ENCODE peak calls at places on chromosome 5, in ten cellular contexts. U, C, F, W, X, G, R, O, L and Y are unnamed samples. For H3K27me3, the result is how much of the 10 kb centered on the place peaks cover.

GRCh38 chr5:151063590-151063989 is 17.2 kb downstream of the TNIP1 start:
- DNase-seq in U (no peak), C (no peak), F (no peak), W (no peak), X (no peak), G (no peak), R (no peak), O (no peak), L (no peak), Y (no peak)

GRCh38 chr5:142472306-142472951 is 147.6 kb upstream of the SPRY4 start:
- DNase-seq in U (no peak), C (peak), F (no peak), W (peak), X (peak), G (peak), R (no peak), O (no peak), L (no peak), Y (no peak)

GRCh38 chr5:124395899-124396298 is 350.5 kb downstream of the ZNF608 start:
- DNase-seq in U (no peak), C (no peak), F (no peak), W (no peak), X (no peak), G (no peak), R (no peak), O (no peak), L (no peak), Y (no peak)

GRCh38 chr5:149367249-149367971 is 9.6 kb downstream of the PCYOX1L start:
- DNase-seq in U (peak), C (peak), F (no peak), W (peak), X (peak), G (peak), R (no peak), O (no peak), L (peak), Y (no peak)

GRCh38 chr5:61293051-61293450 is 39.0 kb upstream of the ZSWIM6 start:
- DNase-seq in U (no peak), C (no peak), F (no peak), W (no peak), X (no peak), G (no peak), R (no peak), O (no peak), L (peak), Y (no peak)

GRCh38 chr5:106415541-106415940 is 1255.2 kb downstream of the EFNA5 start:
- DNase-seq in U (no peak), C (peak), F (no peak), W (peak), X (peak), G (no peak), R (no peak), O (no peak), L (no peak), Y (no peak)

GRCh38 chr5:65728219-65728618 is 6.2 kb downstream of the NLN start:
- DNase-seq in U (no peak), C (no peak), F (no peak), W (no peak), X (no peak), G (peak), R (no peak), O (no peak), L (no peak), Y (no peak)

GRCh38 chr5:59317023-59317771 is 576.3 kb downstream of the PDE4D start:
- DNase-seq in U (no peak), C (peak), F (no peak), W (no peak), X (no peak), G (peak), R (no peak), O (no peak), L (peak), Y (no peak)

GRCh38 chr5:148849461-148849860 is 23.1 kb downstream of the ADRB2 start:
- DNase-seq in U (no peak), C (no peak), F (no peak), W (no peak), X (no peak), G (no peak), R (no peak), O (no peak), L (no peak), Y (no peak)

GRCh38 chr5:124744170-124744911 is 2.1 kb downstream of the ZNF608 start:
- DNase-seq in U (peak), C (peak), F (no peak), W (no peak), X (no peak), G (peak), R (peak), O (no peak), L (peak), Y (peak)

GRCh38 chr5:143828710-143829109 is 16.7 kb downstream of the HMHB1 start:
- DNase-seq in U (no peak), C (no peak), F (no peak), W (no peak), X (no peak), G (no peak), R (no peak), O (no peak), L (no peak), Y (no peak)

GRCh38 chr5:179700401-179700918 is 1.7 kb downstream of the CANX start:
- DNase-seq in U (no peak), C (peak), F (no peak), W (no peak), X (peak), G (peak), R (no peak), O (no peak), L (no peak), Y (no peak)

GRCh38 chr5:31096238-31096865 is 97.1 kb upstream of the CDH6 start:
- DNase-seq in U (no peak), C (no peak), F (no peak), W (no peak), X (peak), G (no peak), R (no peak), O (no peak), L (no peak), Y (no peak)

GRCh38 chr5:115343855-115344254 is 47.4 kb upstream of the CCDC112 start:
- DNase-seq in U (no peak), C (peak), F (no peak), W (no peak), X (peak), G (no peak), R (no peak), O (no peak), L (no peak), Y (no peak)

GRCh38 chr5:76082790-76083554 is at the start of gene SV2C:
- DNase-seq in U (no peak), C (peak), F (no peak), W (no peak), X (no peak), G (no peak), R (no peak), O (no peak), L (peak), Y (no peak)

GRCh38 chr5:150763023-150763793 is 4.4 kb upstream of the DCTN4 start:
- DNase-seq in U (peak), C (peak), F (no peak), W (peak), X (peak), G (no peak), R (peak), O (peak), L (no peak), Y (peak)

GRCh38 chr5:114909424-114909823 is 260.3 kb downstream of the TRIM36 start:
- DNase-seq in U (no peak), C (no peak), F (no peak), W (no peak), X (no peak), G (no peak), R (no peak), O (no peak), L (no peak), Y (no peak)

GRCh38 chr5:68446487-68446894 is 230.9 kb downstream of the PIK3R1 start:
- DNase-seq in U (no peak), C (no peak), F (no peak), W (no peak), X (no peak), G (no peak), R (no peak), O (no peak), L (no peak), Y (no peak)

GRCh38 chr5:132754947-132755346 is 7.7 kb downstream of the CCNI2 start:
- DNase-seq in U (no peak), C (no peak), F (peak), W (no peak), X (peak), G (peak), R (no peak), O (no peak), L (no peak), Y (no peak)

GRCh38 chr5:133696782-133697507 is 84.6 kb upstream of the FSTL4 start:
- DNase-seq in U (peak), C (no peak), F (peak), W (no peak), X (no peak), G (no peak), R (no peak), O (no peak), L (no peak), Y (no peak)

GRCh38 chr5:140365282-140365681 is 5.3 kb downstream of the SLC4A9 start:
- DNase-seq in U (no peak), C (peak), F (no peak), W (no peak), X (no peak), G (no peak), R (no peak), O (no peak), L (no peak), Y (no peak)

GRCh38 chr5:107370569-107370968 is 300.2 kb downstream of the EFNA5 start:
- DNase-seq in U (no peak), C (peak), F (no peak), W (no peak), X (no peak), G (no peak), R (no peak), O (no peak), L (no peak), Y (no peak)

GRCh38 chr5:16345454-16345853 is 120.1 kb downstream of the ZNF622 start:
- DNase-seq in U (no peak), C (no peak), F (no peak), W (no peak), X (no peak), G (no peak), R (no peak), O (no peak), L (peak), Y (no peak)

GRCh38 chr5:81604193-81604592 is 146.7 kb downstream of the SSBP2 start:
- DNase-seq in U (no peak), C (no peak), F (no peak), W (no peak), X (no peak), G (no peak), R (no peak), O (no peak), L (no peak), Y (no peak)

GRCh38 chr5:92962752-92963151 is 618.3 kb downstream of the NR2F1-AS1 start:
- DNase-seq in U (no peak), C (no peak), F (no peak), W (no peak), X (no peak), G (no peak), R (no peak), O (no peak), L (no peak), Y (no peak)

GRCh38 chr5:168370826-168371225 is 79.4 kb downstream of the WWC1 start:
- DNase-seq in U (no peak), C (no peak), F (no peak), W (no peak), X (no peak), G (no peak), R (no peak), O (no peak), L (no peak), Y (no peak)

GRCh38 chr5:164809831-164810230 is 1304.4 kb downstream of the MAT2B start:
- DNase-seq in U (no peak), C (no peak), F (no peak), W (peak), X (no peak), G (no peak), R (no peak), O (no peak), L (no peak), Y (no peak)

GRCh38 chr5:120106912-120107525 is 357.1 kb upstream of the PRR16 start:
- DNase-seq in U (no peak), C (no peak), F (no peak), W (no peak), X (no peak), G (no peak), R (no peak), O (no peak), L (no peak), Y (no peak)

GRCh38 chr5:33067291-33067690 is 356.2 kb downstream of the NPR3 start:
- DNase-seq in U (no peak), C (no peak), F (no peak), W (no peak), X (no peak), G (no peak), R (no peak), O (no peak), L (no peak), Y (no peak)

GRCh38 chr5:160161626-160162025 is 42.4 kb upstream of the PWWP2A start:
- DNase-seq in U (no peak), C (no peak), F (no peak), W (no peak), X (no peak), G (no peak), R (no peak), O (no peak), L (no peak), Y (no peak)

GRCh38 chr5:141697586-141697985 is 15.6 kb upstream of the ARAP3 start:
- DNase-seq in U (no peak), C (no peak), F (no peak), W (no peak), X (no peak), G (no peak), R (no peak), O (no peak), L (no peak), Y (no peak)

GRCh38 chr5:116068028-116068632 is 16.7 kb upstream of the COMMD10 start:
- DNase-seq in U (no peak), C (peak), F (no peak), W (no peak), X (peak), G (peak), R (no peak), O (no peak), L (peak), Y (no peak)

GRCh38 chr5:65213921-65214525 is 267.7 kb downstream of the ADAMTS6 start:
- DNase-seq in U (no peak), C (peak), F (no peak), W (no peak), X (peak), G (peak), R (no peak), O (no peak), L (peak), Y (no peak)

GRCh38 chr5:73946926-73947455 is 321.0 kb downstream of the ARHGEF28 start:
- DNase-seq in U (no peak), C (no peak), F (no peak), W (no peak), X (no peak), G (no peak), R (no peak), O (no peak), L (no peak), Y (no peak)

GRCh38 chr5:141521244-141521781 is 32.4 kb downstream of the PCDHGC5 start:
- DNase-seq in U (no peak), C (peak), F (peak), W (peak), X (peak), G (peak), R (no peak), O (no peak), L (peak), Y (no peak)

GRCh38 chr5:135211083-135211790 is 177.2 kb upstream of the PITX1 start:
- DNase-seq in U (no peak), C (no peak), F (peak), W (no peak), X (no peak), G (no peak), R (no peak), O (no peak), L (peak), Y (peak)

GRCh38 chr5:71873202-71873601 is 154.1 kb downstream of the CARTPT start:
- DNase-seq in U (no peak), C (peak), F (no peak), W (no peak), X (no peak), G (no peak), R (no peak), O (no peak), L (no peak), Y (no peak)

GRCh38 chr5:171162602-171163001 is 146.4 kb upstream of the TLX3 start:
- DNase-seq in U (no peak), C (no peak), F (no peak), W (no peak), X (peak), G (peak), R (no peak), O (no peak), L (no peak), Y (no peak)

GRCh38 chr5:77963795-77964194 is 187.7 kb upstream of the TBCA start:
- DNase-seq in U (no peak), C (no peak), F (no peak), W (no peak), X (no peak), G (no peak), R (no peak), O (no peak), L (no peak), Y (no peak)

GRCh38 chr5:77958642-77959315 is 182.6 kb upstream of the TBCA start:
- DNase-seq in U (no peak), C (no peak), F (no peak), W (no peak), X (no peak), G (no peak), R (no peak), O (no peak), L (no peak), Y (no peak)

GRCh38 chr5:77957931-77958476 is 181.9 kb upstream of the TBCA start:
- DNase-seq in U (no peak), C (no peak), F (no peak), W (no peak), X (no peak), G (no peak), R (no peak), O (no peak), L (no peak), Y (no peak)

GRCh38 chr5:77960305-77960704 is 184.2 kb upstream of the TBCA start:
- DNase-seq in U (no peak), C (no peak), F (no peak), W (no peak), X (no peak), G (no peak), R (no peak), O (no peak), L (no peak), Y (no peak)

DNA sequence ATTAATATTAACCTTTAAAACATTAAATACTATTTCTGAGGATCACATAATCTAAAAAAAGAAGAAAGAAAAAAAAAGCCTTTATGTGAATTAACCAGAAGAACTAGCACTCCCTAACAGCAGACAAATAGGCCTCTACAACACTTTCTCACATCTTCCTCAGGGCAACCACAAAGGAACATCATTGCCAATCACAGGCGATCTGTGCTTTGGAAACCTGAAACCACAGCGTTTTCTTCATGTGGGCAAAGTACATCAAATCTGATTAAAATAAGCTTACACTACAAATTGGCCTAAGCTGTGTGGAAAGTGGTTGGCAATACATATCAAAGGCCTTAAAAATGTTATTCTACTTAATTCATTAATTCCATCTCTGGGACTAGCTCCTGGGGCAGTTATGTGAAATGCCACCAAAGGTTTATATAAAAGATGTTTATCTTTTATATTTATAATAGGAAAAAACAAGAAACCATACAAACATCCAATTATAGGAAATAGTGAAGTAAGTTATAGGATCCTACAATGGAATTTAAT is 184.8 kb upstream of the TBCA start:
- DNase-seq in U (no peak), C (peak), F (no peak), W (no peak), X (no peak), G (no peak), R (no peak), O (no peak), L (no peak), Y (no peak)
- H3K27me3 ChIP-seq in U (under half), C (under half), F (under half), W (under half), X (under half), G (under half), R (under half), O (under half), L (under half), Y (under half)

GRCh38 chr5:176162206-176162605 is 76.0 kb upstream of the SIMC1 start:
- DNase-seq in U (no peak), C (no peak), F (no peak), W (no peak), X (no peak), G (no peak), R (no peak), O (no peak), L (no peak), Y (no peak)

GRCh38 chr5:176157656-176158055 is 80.6 kb upstream of the SIMC1 start:
- DNase-seq in U (no peak), C (peak), F (no peak), W (no peak), X (no peak), G (no peak), R (no peak), O (no peak), L (no peak), Y (no peak)

GRCh38 chr5:176166427-176166826 is 71.8 kb upstream of the SIMC1 start:
- DNase-seq in U (no peak), C (peak), F (peak), W (no peak), X (no peak), G (no peak), R (no peak), O (no peak), L (no peak), Y (no peak)

GRCh38 chr5:176155882-176156497 is 82.2 kb upstream of the SIMC1 start:
- DNase-seq in U (no peak), C (no peak), F (no peak), W (no peak), X (no peak), G (no peak), R (no peak), O (no peak), L (no peak), Y (no peak)

GRCh38 chr5:176161431-176161830 is 76.8 kb upstream of the SIMC1 start:
- DNase-seq in U (no peak), C (no peak), F (no peak), W (no peak), X (no peak), G (no peak), R (no peak), O (no peak), L (no peak), Y (no peak)
- H3K27me3 ChIP-seq in U (under half), C (under half), F (under half), W (under half), X (under half), G (under half), R (under half), O (under half), L (under half), Y (under half)

GRCh38 chr5:173298213-173298933 is 29.8 kb downstream of the STC2 start:
- DNase-seq in U (no peak), C (no peak), F (no peak), W (no peak), X (no peak), G (no peak), R (no peak), O (no peak), L (no peak), Y (no peak)
- H3K27me3 ChIP-seq in U (under half), C (under half), F (under half), W (under half), X (under half), G (under half), R (under half), O (under half), L (under half), Y (under half)

GRCh38 chr5:36840077-36840476 is 36.5 kb upstream of the NIPBL start:
- DNase-seq in U (no peak), C (no peak), F (no peak), W (no peak), X (no peak), G (no peak), R (no peak), O (no peak), L (no peak), Y (no peak)

GRCh38 chr5:36841657-36842056 is 34.9 kb upstream of the NIPBL start:
- DNase-seq in U (no peak), C (no peak), F (no peak), W (no peak), X (no peak), G (no peak), R (no peak), O (no peak), L (no peak), Y (no peak)

GRCh38 chr5:36842087-36842486 is 34.5 kb upstream of the NIPBL start:
- DNase-seq in U (no peak), C (no peak), F (no peak), W (no peak), X (no peak), G (no peak), R (no peak), O (no peak), L (no peak), Y (no peak)

GRCh38 chr5:36839479-36839878 is 37.1 kb upstream of the NIPBL start:
- DNase-seq in U (no peak), C (no peak), F (no peak), W (no peak), X (no peak), G (no peak), R (no peak), O (no peak), L (no peak), Y (no peak)

DNA sequence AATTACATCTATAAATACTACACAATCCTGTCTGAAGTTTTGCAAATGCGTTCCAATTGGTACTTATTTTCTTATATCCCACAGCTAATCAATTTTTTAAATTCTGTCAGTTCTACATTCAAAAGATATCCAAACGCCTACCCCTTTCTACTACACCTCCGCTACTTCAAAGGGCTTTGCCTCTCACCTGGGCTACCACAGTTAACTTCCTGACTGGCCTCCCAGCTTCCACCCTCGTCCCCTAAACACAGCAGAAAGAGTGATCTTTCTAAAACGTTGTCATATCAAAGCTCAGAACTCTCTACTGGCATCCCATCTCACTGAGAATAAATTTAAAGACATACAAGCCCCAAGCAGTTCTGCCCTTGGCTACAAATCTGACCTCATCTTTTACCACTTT is 32.3 kb upstream of the NIPBL start:
- DNase-seq in U (no peak), C (no peak), F (no peak), W (no peak), X (no peak), G (no peak), R (no peak), O (no peak), L (no peak), Y (no peak)
- H3K27me3 ChIP-seq in U (under half), C (under half), F (under half), W (under half), X (under half), G (under half), R (under half), O (under half), L (under half), Y (under half)

GRCh38 chr5:154483654-154484392 is 5.8 kb upstream of the HAND1 start:
- DNase-seq in U (no peak), C (no peak), F (no peak), W (no peak), X (no peak), G (no peak), R (no peak), O (no peak), L (no peak), Y (no peak)
- H3K27me3 ChIP-seq in U (half or more), C (half or more), F (under half), W (half or more), X (half or more), G (half or more), R (under half), O (half or more), L (half or more), Y (half or more)